ENCODE peak calls at places on chromosomes 12 and 14, in six cellular contexts. X is WTC11, W is brain microvascular endothelial cell, C is body of pancreas, L is AG04449, H is coronary artery. A is an unnamed sample.
A peak's percentile ranks its signal among the peaks of the same experiment; 100 is the strongest.

GRCh38 chr14:65041434-65041915 is 54.8 kb downstream of the FNTB start:
- DNase-seq in X (no peak), W (no peak), C (no peak), L (no peak), H (no peak), A (no peak)

GRCh38 chr12:51766067-51766466 is 82.5 kb downstream of the FIGNL2 start:
- DNase-seq in X (no peak), W (no peak), C (no peak), L (no peak), H (no peak), A (no peak)

GRCh38 chr14:102928412-102929348 is 6.2 kb downstream of the AMN start:
- DNase-seq in X (peak; percentile 88), W (no peak), C (peak; percentile 62), L (no peak), H (no peak), A (peak; percentile 78)

GRCh38 chr12:93591137-93591868 is 18.8 kb downstream of the SOCS2 start:
- DNase-seq in X (peak; percentile 40), W (peak; percentile 93), C (peak; percentile 72), L (no peak), H (peak; percentile 90), A (peak; percentile 85)

GRCh38 chr14:54762296-54762695 is 140.3 kb downstream of the GCH1 start:
- DNase-seq in X (no peak), W (peak; percentile 14), C (no peak), L (no peak), H (no peak), A (no peak)

GRCh38 chr12:96155781-96156180 is 38.4 kb upstream of the ELK3 start:
- DNase-seq in X (no peak), W (no peak), C (no peak), L (no peak), H (no peak), A (no peak)

GRCh38 chr12:116687888-116688287 is 50.0 kb downstream of the SPRING1 start:
- DNase-seq in X (peak; percentile 86), W (no peak), C (peak; percentile 40), L (no peak), H (no peak), A (peak; percentile 22)

GRCh38 chr12:125755512-125755911 is 690.3 kb downstream of the AACS start:
- DNase-seq in X (no peak), W (no peak), C (no peak), L (no peak), H (no peak), A (no peak)

GRCh38 chr12:109255377-109255776 is 53.7 kb downstream of the FOXN4 start:
- DNase-seq in X (peak; percentile 46), W (peak; percentile 31), C (no peak), L (no peak), H (no peak), A (no peak)
- TF ChIP-seq CTCF in X (no peak), W (peak; percentile 33), C (no peak), L (peak; percentile 29), H (no peak), A (peak; percentile 53)

DNA sequence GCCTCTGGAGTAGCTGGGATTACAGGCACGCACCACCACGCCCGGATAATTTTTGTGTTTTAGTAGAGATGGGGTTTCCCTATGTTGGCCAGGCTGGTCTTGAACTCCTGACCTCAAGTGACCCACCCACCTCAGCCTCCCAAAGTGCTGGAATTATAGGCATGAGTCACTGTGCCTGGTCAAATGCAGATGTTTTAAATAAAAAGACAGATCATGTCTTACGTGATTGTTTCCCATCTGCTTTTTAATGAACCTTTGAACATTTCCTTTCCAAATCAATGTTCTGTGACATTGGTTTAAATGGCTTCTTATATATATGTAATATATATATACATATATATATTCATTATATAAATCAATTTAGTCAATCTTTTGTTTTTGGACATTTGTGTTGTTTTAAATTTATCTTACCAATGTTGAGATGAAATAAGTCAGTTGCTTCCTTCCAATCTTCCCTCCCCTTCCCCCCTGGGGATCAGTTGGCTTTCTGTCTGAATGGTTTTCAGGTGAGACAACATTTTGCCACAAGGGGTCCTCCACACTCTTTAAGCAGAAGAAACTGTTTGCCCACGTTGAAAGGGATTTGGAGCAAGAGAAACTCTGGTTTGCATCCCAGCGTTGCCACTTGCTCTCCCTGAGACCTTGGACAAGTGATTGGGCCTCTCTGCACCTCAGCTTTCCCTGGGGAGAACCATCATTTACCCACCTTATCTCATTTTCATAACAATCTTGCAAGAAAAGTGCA is 47.6 kb upstream of the RBM19 start:
- DNase-seq in X (peak; percentile 52), W (no peak), C (no peak), L (no peak), H (no peak), A (peak; percentile 85)
- TF ChIP-seq CTCF in X (no peak), W (no peak), C (no peak), L (no peak), H (no peak), A (peak; percentile 27)

GRCh38 chr14:92121670-92122350 is at the start of the genes CPSF2 and NDUFB1:
- DNase-seq in X (peak; percentile 83), W (peak; percentile 64), C (peak; percentile 81), L (no peak), H (peak; percentile 90), A (peak; percentile 87)
- TF ChIP-seq CTCF in X (no peak), W (no peak), C (no peak), L (no peak), H (no peak), A (no peak)

DNA sequence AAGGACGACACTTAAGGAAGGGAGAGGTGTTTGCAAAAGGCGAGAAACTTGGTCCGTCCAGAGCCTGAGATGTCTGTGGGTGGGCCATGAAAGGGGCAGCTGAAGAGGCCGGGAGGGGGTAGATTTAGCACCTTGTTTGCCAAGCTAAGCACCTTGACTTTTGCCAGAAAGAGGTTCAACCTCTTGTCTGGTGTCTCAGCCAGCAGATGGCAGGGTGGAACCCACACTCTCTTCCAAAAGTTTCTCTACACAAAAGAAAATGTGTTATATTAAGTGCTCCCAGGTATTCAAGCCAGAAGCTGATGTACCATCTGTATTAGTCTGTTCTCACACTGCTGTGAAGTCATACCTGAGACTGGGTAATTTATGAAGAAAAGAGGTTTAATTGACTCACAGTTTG is 69.9 kb downstream of the SUDS3 start:
- DNase-seq in X (no peak), W (no peak), C (no peak), L (no peak), H (no peak), A (no peak)
- TF ChIP-seq CTCF in X (no peak), W (no peak), C (no peak), L (no peak), H (no peak), A (no peak)

GRCh38 chr14:59022144-59022543 is 166.3 kb upstream of the DAAM1 start:
- DNase-seq in X (no peak), W (no peak), C (no peak), L (no peak), H (no peak), A (no peak)
- TF ChIP-seq CTCF in X (no peak), W (peak; percentile 44), C (no peak), L (no peak), H (no peak), A (peak; percentile 17)

GRCh38 chr14:23052182-23052623 is 5.1 kb downstream of the CDH24 start:
- DNase-seq in X (peak; percentile 68), W (no peak), C (no peak), L (no peak), H (no peak), A (peak; percentile 53)
- TF ChIP-seq CTCF in X (no peak), W (peak; percentile 58), C (no peak), L (peak; percentile 9), H (no peak), A (peak; percentile 22)

GRCh38 chr12:4816776-4817530 is 92.8 kb upstream of the KCNA1 start:
- DNase-seq in X (no peak), W (no peak), C (no peak), L (no peak), H (no peak), A (no peak)

GRCh38 chr12:4817813-4818212 is 91.9 kb upstream of the KCNA1 start:
- DNase-seq in X (no peak), W (no peak), C (peak; percentile 5), L (no peak), H (no peak), A (no peak)

GRCh38 chr12:4812621-4813327 is 92.6 kb downstream of the GALNT8 start:
- DNase-seq in X (no peak), W (no peak), C (no peak), L (no peak), H (no peak), A (no peak)

GRCh38 chr12:4813741-4814140 is 93.5 kb downstream of the GALNT8 start:
- DNase-seq in X (no peak), W (no peak), C (no peak), L (no peak), H (no peak), A (no peak)

GRCh38 chr12:4814485-4814884 is 94.3 kb downstream of the GALNT8 start:
- DNase-seq in X (no peak), W (no peak), C (no peak), L (no peak), H (no peak), A (no peak)
- TF ChIP-seq CTCF in X (no peak), W (no peak), C (no peak), L (no peak), H (no peak), A (no peak)